ENCODE peak calls at places on chromosomes 3 and 15, in six cellular contexts. X is endodermal cell, D is colonic mucosa, P is dorsolateral prefrontal cortex, E is PC-3, N is AG04450. S is an unnamed sample.

GRCh38 chr3:7874116-7874515 is 627.5 kb upstream of the LMCD1 start:
- DNase-seq in X (no peak), D (no peak), P (no peak), E (no peak), N (no peak), S (no peak)

GRCh38 chr3:110391640-110392395 is 679.8 kb upstream of the NECTIN3 start:
- DNase-seq in X (no peak), D (no peak), P (no peak), E (no peak), N (no peak), S (peak; percentile 34)

GRCh38 chr3:111392911-111393351 is 149.1 kb upstream of the CD96 start:
- DNase-seq in X (no peak), D (no peak), P (no peak), E (peak; percentile 55), N (no peak), S (no peak)

GRCh38 chr15:59309405-59309804 is 63.3 kb downstream of the MYO1E start:
- DNase-seq in X (no peak), D (no peak), P (no peak), E (no peak), N (no peak), S (no peak)

GRCh38 chr3:171376125-171376947 is 83.9 kb downstream of the TNIK start:
- DNase-seq in X (no peak), D (no peak), P (no peak), E (no peak), N (no peak), S (peak; percentile 47)

GRCh38 chr3:100602506-100603444 is 6.6 kb upstream of the ADGRG7 start:
- DNase-seq in X (peak; percentile 76), D (no peak), P (no peak), E (peak; percentile 75), N (no peak), S (peak; percentile 43)

GRCh38 chr3:127799476-127800222 is 22.7 kb downstream of the MGLL start:
- DNase-seq in X (no peak), D (no peak), P (no peak), E (peak; percentile 89), N (peak; percentile 80), S (peak; percentile 88)

GRCh38 chr3:112767177-112767576 is 79.5 kb downstream of the CD200R1L start:
- DNase-seq in X (no peak), D (no peak), P (no peak), E (no peak), N (no peak), S (no peak)

GRCh38 chr15:68276668-68277067 is 877 bp upstream of the FEM1B start:
- DNase-seq in X (no peak), D (no peak), P (no peak), E (no peak), N (no peak), S (no peak)

GRCh38 chr3:123640311-123641083 is 55.6 kb upstream of the HACD2 start:
- DNase-seq in X (no peak), D (no peak), P (no peak), E (no peak), N (no peak), S (no peak)

GRCh38 chr3:13277860-13278531 is 142.1 kb downstream of the NUP210 start:
- DNase-seq in X (no peak), D (no peak), P (peak; percentile 66), E (peak; percentile 85), N (no peak), S (peak; percentile 36)

GRCh38 chr3:194687638-194688206 is 2.0 kb downstream of the FAM43A start:
- DNase-seq in X (peak; percentile 94), D (peak; percentile 83), P (peak; percentile 77), E (peak; percentile 87), N (no peak), S (peak; percentile 37)

GRCh38 chr15:67134577-67135492 is 69.4 kb downstream of the SMAD3 start:
- DNase-seq in X (peak; percentile 63), D (peak; percentile 31), P (no peak), E (no peak), N (no peak), S (no peak)

GRCh38 chr15:32838820-32839219 is 121.0 kb downstream of the GREM1 start:
- DNase-seq in X (no peak), D (peak; percentile 47), P (peak; percentile 70), E (peak; percentile 97), N (peak; percentile 59), S (peak; percentile 85)

GRCh38 chr15:100007609-100008008 is 274.4 kb upstream of the LYSMD4 start:
- DNase-seq in X (peak; percentile 22), D (no peak), P (no peak), E (no peak), N (no peak), S (no peak)

GRCh38 chr3:46289551-46289950 is 47.3 kb downstream of the CCR3 start:
- DNase-seq in X (no peak), D (no peak), P (no peak), E (no peak), N (no peak), S (no peak)

GRCh38 chr3:184565421-184566211 is 4.0 kb downstream of the EPHB3 start:
- DNase-seq in X (peak; percentile 68), D (peak; percentile 91), P (peak; percentile 71), E (peak; percentile 97), N (peak; percentile 76), S (peak; percentile 39)

GRCh38 chr3:43087249-43087776 is 18.6 kb downstream of the POMGNT2 start:
- DNase-seq in X (peak; percentile 68), D (no peak), P (no peak), E (peak; percentile 13), N (no peak), S (no peak)

GRCh38 chr3:159273608-159274007 is 471.8 kb downstream of the MFSD1 start:
- DNase-seq in X (peak; percentile 90), D (peak; percentile 21), P (no peak), E (peak; percentile 68), N (no peak), S (peak; percentile 60)

GRCh38 chr3:178560759-178561158 is 24.5 kb downstream of the KCNMB2 start:
- DNase-seq in X (no peak), D (no peak), P (no peak), E (no peak), N (no peak), S (no peak)

GRCh38 chr3:178558637-178559036 is 22.4 kb downstream of the KCNMB2 start:
- DNase-seq in X (no peak), D (no peak), P (no peak), E (no peak), N (no peak), S (no peak)

GRCh38 chr3:178562869-178563232 is 26.6 kb downstream of the KCNMB2 start:
- DNase-seq in X (no peak), D (no peak), P (no peak), E (no peak), N (no peak), S (no peak)

GRCh38 chr3:178561239-178561638 is 25.0 kb downstream of the KCNMB2 start:
- DNase-seq in X (no peak), D (no peak), P (no peak), E (no peak), N (no peak), S (no peak)

DNA sequence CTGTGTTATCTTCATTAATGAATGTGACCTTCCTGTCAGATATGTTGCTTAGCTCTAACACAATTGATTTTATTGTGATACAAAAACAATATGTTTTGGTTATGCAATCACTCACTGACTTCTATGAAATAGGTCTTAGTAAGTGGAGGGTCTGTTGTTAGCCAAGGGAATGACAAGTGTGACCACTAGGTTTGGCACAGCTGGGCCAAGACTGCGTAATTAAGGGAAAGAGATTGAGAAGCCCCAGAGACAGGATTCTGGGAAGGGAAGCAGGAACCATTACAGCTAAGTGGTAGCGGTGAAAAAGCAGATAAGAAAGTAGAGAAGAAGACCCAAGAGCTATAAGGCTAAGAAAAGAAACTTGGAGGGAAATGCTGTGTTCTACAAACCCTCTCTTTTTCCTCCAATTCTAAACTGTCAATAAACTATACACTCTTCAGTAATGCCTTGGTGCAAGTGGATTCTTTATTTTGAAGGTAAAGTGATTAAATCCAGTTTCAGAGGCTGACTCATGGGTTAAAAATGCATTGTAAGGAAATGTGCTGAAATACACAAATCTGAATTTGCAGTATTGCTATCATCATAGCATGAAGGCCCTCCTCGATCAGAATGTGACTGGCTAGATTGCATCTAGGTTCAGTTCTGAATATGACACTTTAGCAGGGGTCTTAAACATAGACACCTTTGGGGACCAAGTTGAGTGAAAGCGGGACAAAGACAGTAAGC is 26.1 kb downstream of the KCNMB2 start:
- DNase-seq in X (no peak), D (no peak), P (no peak), E (no peak), N (no peak), S (peak; percentile 8)
- H3K4me3 ChIP-seq in X (no peak overlapping the region), D (no peak overlapping the region), P (no peak overlapping the region), E (no peak overlapping the region), N (no peak overlapping the region), S (no peak overlapping the region)

GRCh38 chr15:31331389-31331788 is 4.8 kb downstream of the KLF13 start:
- DNase-seq in X (no peak), D (no peak), P (no peak), E (no peak), N (no peak), S (no peak)
- H3K27ac ChIP-seq in X (no peak overlapping the region), D (no peak overlapping the region), P (peak overlapping the region; percentile 94), E (no peak overlapping the region), N (no peak overlapping the region), S (no peak overlapping the region)

GRCh38 chr3:48609088-48610005 is at the start of gene UQCRC1:
- DNase-seq in X (peak; percentile 97), D (peak; percentile 92), P (peak; percentile 87), E (peak; percentile 96), N (peak; percentile 82), S (peak; percentile 88)
- TF ChIP-seq CTCF in X (peak; percentile 77), D (peak; percentile 45), P (peak; percentile 88), E (peak; percentile 70), N (peak; percentile 72), S (peak; percentile 83)

GRCh38 chr3:170359178-170359704 is 1.7 kb downstream of the SKIL start:
- DNase-seq in X (no peak), D (no peak), P (no peak), E (no peak), N (no peak), S (no peak)

GRCh38 chr3:170363471-170363994 is 6.0 kb downstream of the SKIL start:
- DNase-seq in X (no peak), D (no peak), P (no peak), E (no peak), N (no peak), S (no peak)

GRCh38 chr3:170360476-170360875 is 3.0 kb downstream of the SKIL start:
- DNase-seq in X (no peak), D (no peak), P (no peak), E (no peak), N (no peak), S (no peak)

GRCh38 chr3:170361711-170362110 is 4.2 kb downstream of the SKIL start:
- DNase-seq in X (no peak), D (no peak), P (no peak), E (no peak), N (no peak), S (no peak)

GRCh38 chr3:170360916-170361315 is 3.4 kb downstream of the SKIL start:
- DNase-seq in X (no peak), D (no peak), P (no peak), E (no peak), N (no peak), S (no peak)
- H3K4me3 ChIP-seq in X (peak overlapping the region; percentile 94), D (no peak overlapping the region), P (no peak overlapping the region), E (peak overlapping the region; percentile 11), N (peak overlapping the region; percentile 81), S (peak overlapping the region; percentile 18)

S was measured in brain microvascular endothelial cell.